ENCODE peak calls at places on chromosomes 5 and 9, in four cellular contexts. One of them, this sample, is unnamed.
A peak's percentile ranks its signal among the peaks of the same experiment; 100 is the strongest.

GRCh38 chr5:57335092-57335491 is 147.5 kb downstream of the ACTBL2 start:
- DNase-seq in CD4-positive, alpha-beta memory T cell: no peak
- DNase-seq in mucosa of descending colon: no peak
- DNase-seq in HCT116: no peak
- DNase-seq in this sample: no peak

GRCh38 chr5:122408592-122409219 is 96.7 kb downstream of the SNCAIP start:
- DNase-seq in CD4-positive, alpha-beta memory T cell: no peak
- DNase-seq in mucosa of descending colon: no peak
- DNase-seq in HCT116: no peak
- DNase-seq in this sample: no peak

GRCh38 chr5:150320048-150320555 is 17.4 kb upstream of the ARSI start:
- DNase-seq in mucosa of descending colon: peak; percentile 43
- DNase-seq in CD4-positive, alpha-beta memory T cell: no peak
- DNase-seq in HCT116: no peak
- DNase-seq in this sample: no peak

GRCh38 chr5:177356756-177357458 is 817 bp upstream of the RGS14 start:
- DNase-seq in mucosa of descending colon: no peak
- DNase-seq in HCT116: no peak
- DNase-seq in CD4-positive, alpha-beta memory T cell: no peak
- DNase-seq in this sample: no peak

GRCh38 chr5:129481161-129481560 is 21.1 kb downstream of the ADAMTS19 start:
- DNase-seq in HCT116: no peak
- DNase-seq in mucosa of descending colon: no peak
- DNase-seq in CD4-positive, alpha-beta memory T cell: no peak
- DNase-seq in this sample: no peak

GRCh38 chr5:136001531-136001930 is 27.3 kb upstream of the TGFBI start:
- DNase-seq in CD4-positive, alpha-beta memory T cell: no peak
- DNase-seq in mucosa of descending colon: no peak
- DNase-seq in HCT116: no peak
- DNase-seq in this sample: no peak

GRCh38 chr9:71987471-71988371 is 72.7 kb downstream of the C9orf57 start:
- DNase-seq in mucosa of descending colon: no peak
- DNase-seq in CD4-positive, alpha-beta memory T cell: no peak
- DNase-seq in HCT116: no peak
- DNase-seq in this sample: no peak

GRCh38 chr5:131571669-131572168 is 63.3 kb downstream of the RAPGEF6 start:
- DNase-seq in mucosa of descending colon: no peak
- DNase-seq in CD4-positive, alpha-beta memory T cell: no peak
- DNase-seq in HCT116: no peak
- DNase-seq in this sample: no peak

GRCh38 chr5:137580030-137580429 is 80.9 kb upstream of the SPOCK1 start:
- DNase-seq in mucosa of descending colon: no peak
- DNase-seq in CD4-positive, alpha-beta memory T cell: no peak
- DNase-seq in HCT116: no peak
- DNase-seq in this sample: no peak

GRCh38 chr9:136095495-136096058 is 488 bp upstream of the NACC2 start:
- DNase-seq in HCT116: no peak
- DNase-seq in mucosa of descending colon: no peak
- DNase-seq in CD4-positive, alpha-beta memory T cell: no peak
- DNase-seq in this sample: no peak

GRCh38 chr5:168822745-168823281 is 243.6 kb upstream of the PANK3 start:
- DNase-seq in mucosa of descending colon: no peak
- DNase-seq in CD4-positive, alpha-beta memory T cell: no peak
- DNase-seq in HCT116: no peak
- DNase-seq in this sample: no peak

GRCh38 chr5:112579771-112580170 is 157.9 kb upstream of the APC start:
- DNase-seq in HCT116: no peak
- DNase-seq in CD4-positive, alpha-beta memory T cell: no peak
- DNase-seq in mucosa of descending colon: no peak
- DNase-seq in this sample: no peak

GRCh38 chr5:76709762-76710161 is 6.2 kb upstream of the F2R start:
- DNase-seq in CD4-positive, alpha-beta memory T cell: no peak
- DNase-seq in mucosa of descending colon: no peak
- DNase-seq in HCT116: no peak
- DNase-seq in this sample: no peak

GRCh38 chr9:94011134-94011533 is 56.0 kb upstream of the BARX1 start:
- DNase-seq in mucosa of descending colon: peak; percentile 25
- DNase-seq in CD4-positive, alpha-beta memory T cell: peak; percentile 23
- DNase-seq in HCT116: no peak
- DNase-seq in this sample: no peak

GRCh38 chr9:68974431-68974830 is 39.5 kb downstream of the PRKACG start:
- DNase-seq in CD4-positive, alpha-beta memory T cell: no peak
- DNase-seq in mucosa of descending colon: no peak
- DNase-seq in HCT116: no peak
- DNase-seq in this sample: no peak

GRCh38 chr5:142613231-142613630 is 72.7 kb downstream of the FGF1 start:
- DNase-seq in HCT116: no peak
- DNase-seq in CD4-positive, alpha-beta memory T cell: no peak
- DNase-seq in mucosa of descending colon: no peak
- DNase-seq in this sample: no peak

GRCh38 chr9:37425298-37425752 is 2.8 kb downstream of the GRHPR start:
- DNase-seq in mucosa of descending colon: no peak
- DNase-seq in CD4-positive, alpha-beta memory T cell: no peak
- DNase-seq in HCT116: no peak
- DNase-seq in this sample: no peak

DNA sequence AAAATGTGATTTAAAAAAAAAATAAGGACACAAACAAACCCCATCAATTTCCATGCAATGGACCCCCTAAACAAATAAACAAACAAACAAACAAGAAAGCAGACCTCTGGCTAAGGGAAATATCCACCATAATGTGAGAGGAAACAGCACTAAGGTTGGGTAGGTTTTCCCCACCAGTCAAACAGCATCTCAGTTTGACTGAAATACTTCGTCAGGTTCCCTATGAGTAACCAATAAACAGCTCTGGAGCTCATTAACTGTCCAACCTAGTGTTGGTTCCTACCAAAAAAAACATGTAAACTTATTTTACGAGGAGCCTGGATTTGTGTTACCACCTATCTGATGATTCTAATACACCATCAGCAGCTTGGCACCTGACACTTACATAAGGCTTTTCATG is 198.5 kb upstream of the TARS1 start:
- DNase-seq in mucosa of descending colon: no peak
- DNase-seq in CD4-positive, alpha-beta memory T cell: no peak
- DNase-seq in HCT116: no peak
- DNase-seq in this sample: no peak
- H3K4me1 ChIP-seq in mucosa of descending colon: no peaks in the 10 kb centered on the region
- H3K4me1 ChIP-seq in CD4-positive, alpha-beta memory T cell: no peaks in the 10 kb centered on the region
- H3K4me1 ChIP-seq in HCT116: no peaks in the 10 kb centered on the region
- H3K4me1 ChIP-seq in this sample: no peaks in the 10 kb centered on the region

GRCh38 chr9:95024097-95024671 is 293.3 kb downstream of the FANCC start:
- DNase-seq in HCT116: no peak
- DNase-seq in mucosa of descending colon: no peak
- DNase-seq in CD4-positive, alpha-beta memory T cell: no peak
- DNase-seq in this sample: peak; percentile 63
- H3K4me1 ChIP-seq in HCT116: peaks cover 46% of the 10 kb centered on the region
- H3K4me1 ChIP-seq in mucosa of descending colon: peaks cover 28% of the 10 kb centered on the region
- H3K4me1 ChIP-seq in CD4-positive, alpha-beta memory T cell: no peaks in the 10 kb centered on the region
- H3K4me1 ChIP-seq in this sample: peaks cover 90% of the 10 kb centered on the region

DNA sequence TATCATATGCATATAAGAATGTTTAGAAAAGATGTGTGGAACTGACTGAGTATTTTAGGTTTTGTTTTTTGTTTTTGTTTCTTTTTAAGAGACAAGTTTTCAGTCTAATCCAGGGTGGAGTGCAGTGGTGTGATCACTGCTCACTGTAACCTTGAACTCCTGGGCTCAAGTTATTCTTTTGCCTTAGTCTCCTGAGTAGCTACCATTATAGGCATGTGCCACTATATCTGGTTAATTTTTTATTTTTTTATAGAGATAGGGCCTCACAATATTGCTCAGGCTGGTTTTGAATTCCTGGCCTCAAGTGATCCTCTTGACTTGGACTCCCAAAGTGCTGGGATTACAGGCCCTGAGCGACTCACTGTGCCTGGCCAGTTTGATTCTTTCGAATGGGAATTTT is 20.7 kb downstream of the KIAA1958 start:
- DNase-seq in mucosa of descending colon: no peak
- DNase-seq in CD4-positive, alpha-beta memory T cell: no peak
- DNase-seq in HCT116: no peak
- DNase-seq in this sample: no peak
- H3K4me1 ChIP-seq in mucosa of descending colon: peaks cover 2% of the 10 kb centered on the region
- H3K4me1 ChIP-seq in CD4-positive, alpha-beta memory T cell: no peaks in the 10 kb centered on the region
- H3K4me1 ChIP-seq in HCT116: no peaks in the 10 kb centered on the region
- H3K4me1 ChIP-seq in this sample: peaks cover 4% of the 10 kb centered on the region

GRCh38 chr9:121266356-121266755 is 1.6 kb upstream of the GSN start:
- DNase-seq in CD4-positive, alpha-beta memory T cell: no peak
- DNase-seq in mucosa of descending colon: no peak
- DNase-seq in HCT116: no peak
- DNase-seq in this sample: no peak

GRCh38 chr9:121269030-121269887 is 1.3 kb downstream of the GSN start:
- DNase-seq in HCT116: no peak
- DNase-seq in mucosa of descending colon: peak; percentile 71
- DNase-seq in CD4-positive, alpha-beta memory T cell: no peak
- DNase-seq in this sample: peak; percentile 28

GRCh38 chr9:121266906-121267650 is 884 bp upstream of the GSN start:
- DNase-seq in HCT116: no peak
- DNase-seq in CD4-positive, alpha-beta memory T cell: no peak
- DNase-seq in mucosa of descending colon: no peak
- DNase-seq in this sample: no peak

GRCh38 chr9:121268598-121269029 is 652 bp downstream of the GSN start:
- DNase-seq in mucosa of descending colon: no peak
- DNase-seq in HCT116: no peak
- DNase-seq in CD4-positive, alpha-beta memory T cell: no peak
- DNase-seq in this sample: no peak

DNA sequence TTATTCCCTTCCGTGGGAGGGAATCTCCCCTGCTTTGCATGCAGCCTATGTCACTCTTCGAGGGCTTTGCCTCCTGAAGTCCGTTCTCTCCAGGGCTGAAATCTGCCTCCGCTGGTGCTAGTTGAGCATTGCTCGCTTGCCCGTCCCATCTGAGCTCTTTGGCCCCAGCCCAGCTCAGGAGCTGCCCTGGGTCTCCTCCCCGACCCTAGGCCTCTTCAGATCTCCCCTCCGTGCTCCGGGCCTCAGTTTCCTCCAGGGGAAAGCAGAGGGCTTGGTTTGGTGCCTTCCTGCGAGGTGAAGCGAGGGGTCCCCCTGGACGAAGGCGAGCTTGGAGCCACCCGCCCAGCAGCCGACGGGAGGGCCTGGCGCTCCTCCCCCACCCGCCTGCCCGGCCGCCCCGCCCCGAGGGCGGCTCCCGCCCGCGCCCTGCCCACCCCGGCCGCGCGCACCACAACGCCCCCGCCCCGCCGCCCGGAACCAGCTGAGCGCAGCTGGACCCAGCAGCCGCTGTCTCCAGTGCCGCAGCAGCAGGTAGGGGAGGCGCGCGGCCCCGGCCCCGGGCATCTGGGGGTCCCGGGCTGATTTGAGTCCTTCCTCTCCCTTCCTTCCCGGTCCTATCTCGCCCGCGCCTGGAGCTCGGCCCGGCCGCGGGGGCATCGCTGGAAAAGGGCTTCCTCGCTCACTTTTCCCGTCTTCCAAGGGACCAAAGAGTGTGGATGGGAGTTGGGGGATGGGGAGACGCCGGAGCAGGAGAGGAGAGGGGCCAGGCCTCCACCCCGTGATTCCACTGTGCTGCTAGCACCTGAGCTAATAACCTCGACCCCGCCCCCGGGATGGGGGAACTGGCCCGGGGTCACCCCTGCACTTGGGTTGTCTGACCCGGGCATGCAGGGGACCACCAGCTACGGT is at the start of gene GSN:
- DNase-seq in HCT116: no peak
- DNase-seq in mucosa of descending colon: peak; percentile 87
- DNase-seq in CD4-positive, alpha-beta memory T cell: peak; percentile 22
- DNase-seq in this sample: peak; percentile 88
- H3K4me1 ChIP-seq in HCT116: peaks cover 29% of the 10 kb centered on the region
- H3K4me1 ChIP-seq in mucosa of descending colon: peaks cover 38% of the 10 kb centered on the region
- H3K4me1 ChIP-seq in CD4-positive, alpha-beta memory T cell: peaks cover 12% of the 10 kb centered on the region
- H3K4me1 ChIP-seq in this sample: no peaks in the 10 kb centered on the region

GRCh38 chr9:34592895-34593601 is 3.5 kb upstream of the CNTFR start:
- DNase-seq in HCT116: no peak
- DNase-seq in CD4-positive, alpha-beta memory T cell: no peak
- DNase-seq in mucosa of descending colon: no peak
- DNase-seq in this sample: peak; percentile 25
- H3K4me1 ChIP-seq in HCT116: peaks cover 8% of the 10 kb centered on the region
- H3K4me1 ChIP-seq in CD4-positive, alpha-beta memory T cell: peaks cover 25% of the 10 kb centered on the region
- H3K4me1 ChIP-seq in mucosa of descending colon: peaks cover 29% of the 10 kb centered on the region
- H3K4me1 ChIP-seq in this sample: no peaks in the 10 kb centered on the region

DNA sequence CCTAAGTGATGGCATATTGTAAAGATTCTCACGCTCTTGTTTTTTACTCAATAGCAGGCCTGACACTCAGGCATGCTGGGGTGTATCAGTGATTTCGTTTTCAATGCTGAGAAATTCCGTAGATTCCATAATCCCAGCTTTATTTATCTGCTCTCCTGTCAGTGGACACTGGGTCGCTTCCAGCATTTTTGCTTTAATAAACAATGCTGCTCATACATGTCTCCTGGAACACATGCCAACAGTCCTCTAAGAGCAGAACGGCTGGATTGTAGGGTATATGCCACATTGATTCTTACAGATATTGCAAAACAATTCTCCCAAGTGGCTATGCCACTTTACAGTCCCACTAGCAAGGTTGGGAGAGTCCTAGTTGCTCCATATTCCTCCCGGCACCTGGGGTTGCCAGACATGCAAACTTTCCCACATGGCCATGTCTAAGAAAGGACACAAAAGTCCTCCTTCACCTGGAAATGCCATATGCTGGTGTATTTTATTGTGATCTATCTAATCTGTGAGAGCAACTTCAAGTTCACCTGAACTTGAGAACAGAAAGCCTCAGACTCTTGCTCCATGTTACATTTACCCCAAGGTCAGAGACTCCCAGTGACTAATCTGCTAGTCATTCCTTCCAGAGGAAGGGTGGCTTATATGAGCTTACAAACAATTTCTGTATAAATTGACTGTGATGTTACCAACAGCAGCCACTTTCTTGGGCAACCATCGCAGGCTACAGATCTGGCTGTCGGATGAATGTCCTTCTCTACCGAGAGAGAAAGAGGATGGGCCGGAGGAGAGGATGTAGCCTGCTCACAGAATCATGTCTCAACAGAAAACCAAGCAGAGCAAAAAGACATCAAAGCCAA is 81.8 kb downstream of the RAPGEF1 start:
- DNase-seq in HCT116: peak; percentile 75
- DNase-seq in mucosa of descending colon: no peak
- DNase-seq in CD4-positive, alpha-beta memory T cell: no peak
- DNase-seq in this sample: no peak
- H3K4me1 ChIP-seq in HCT116: peaks cover 22% of the 10 kb centered on the region
- H3K4me1 ChIP-seq in mucosa of descending colon: peaks cover 54% of the 10 kb centered on the region
- H3K4me1 ChIP-seq in CD4-positive, alpha-beta memory T cell: peaks cover 86% of the 10 kb centered on the region
- H3K4me1 ChIP-seq in this sample: peaks cover 47% of the 10 kb centered on the region